ENCODE peak calls at places on chromosomes 7 and 10, in four cellular contexts. W is breast epithelium, X is AG10803, H is brain microvascular endothelial cell. E is an unnamed sample.

GRCh38 chr7:138278601-138279000 is 181.5 kb upstream of the TRIM24 start:
- DNase-seq in H (peak), W (no peak), X (no peak), E (no peak)

GRCh38 chr10:3103646-3104045 is 36.3 kb downstream of the PFKP start:
- DNase-seq in H (no peak), W (no peak), X (no peak), E (no peak)

GRCh38 chr10:96794786-96795733 is 37.0 kb upstream of the LCOR start:
- DNase-seq in W (no peak), X (peak), H (no peak), E (no peak)

GRCh38 chr10:48533951-48534720 is 70.7 kb downstream of the ARHGAP22 start:
- DNase-seq in X (peak), H (no peak), W (no peak), E (no peak)

GRCh38 chr10:131933016-131933694 is 32.3 kb downstream of the PPP2R2D start:
- DNase-seq in X (no peak), H (no peak), W (no peak), E (no peak)

GRCh38 chr7:32204361-32205018 is 134.3 kb upstream of the PDE1C start:
- DNase-seq in H (peak), W (no peak), X (peak), E (peak)

GRCh38 chr10:70923696-70924095 is 35.3 kb upstream of the PCBD1 start:
- DNase-seq in X (no peak), W (no peak), H (no peak), E (no peak)

GRCh38 chr10:90352288-90352687 is 505.6 kb downstream of the HTR7 start:
- DNase-seq in H (peak), X (no peak), W (no peak), E (no peak)

GRCh38 chr10:113076949-113077348 is 126.9 kb downstream of the TCF7L2 start:
- DNase-seq in X (no peak), H (no peak), W (no peak), E (no peak)

GRCh38 chr7:40947546-40947945 is 755.3 kb downstream of the INHBA start:
- DNase-seq in W (no peak), H (no peak), X (no peak), E (no peak)

GRCh38 chr7:7201583-7202374 is 19.4 kb downstream of the C1GALT1 start:
- DNase-seq in W (no peak), H (no peak), X (no peak), E (no peak)

GRCh38 chr10:31064334-31064733 is 32.7 kb upstream of the ZNF438 start:
- DNase-seq in W (no peak), X (peak), H (peak), E (peak)

GRCh38 chr7:50324113-50324512 is 19.6 kb downstream of the IKZF1 start:
- DNase-seq in X (no peak), W (no peak), H (no peak), E (no peak)

GRCh38 chr10:8908013-8908412 is 853.5 kb downstream of the GATA3 start:
- DNase-seq in H (no peak), W (no peak), X (no peak), E (no peak)

GRCh38 chr10:15146366-15146765 is 22.1 kb downstream of the NMT2 start:
- DNase-seq in W (no peak), X (no peak), H (no peak), E (no peak)

GRCh38 chr7:87220734-87221215 is 1.2 kb upstream of the TMEM243 start:
- DNase-seq in W (no peak), X (peak), H (no peak), E (no peak)

GRCh38 chr7:81503321-81503720 is 266.5 kb downstream of the HGF start:
- DNase-seq in W (no peak), X (peak), H (no peak), E (no peak)

GRCh38 chr7:101985646-101986199 is 168.3 kb downstream of the CUX1 start:
- DNase-seq in H (no peak), W (no peak), X (no peak), E (no peak)

GRCh38 chr7:152459724-152460251 is 24.0 kb upstream of the KMT2C start:
- DNase-seq in X (no peak), H (no peak), W (no peak), E (no peak)

GRCh38 chr10:22988581-22989360 is 60.9 kb downstream of the ARMC3 start:
- DNase-seq in W (peak), X (peak), H (peak), E (peak)

GRCh38 chr10:75730847-75731246 is 299.4 kb downstream of the LRMDA start:
- DNase-seq in W (no peak), X (no peak), H (no peak), E (no peak)

GRCh38 chr10:7477538-7478334 is 66.9 kb upstream of the SFMBT2 start:
- DNase-seq in W (no peak), H (no peak), X (no peak), E (no peak)

GRCh38 chr10:44628921-44629320 is 244.0 kb upstream of the CXCL12 start:
- DNase-seq in X (peak), W (no peak), H (peak), E (no peak)

GRCh38 chr10:71837085-71837827 is 13.8 kb downstream of the PSAP start:
- DNase-seq in W (no peak), X (no peak), H (no peak), E (no peak)

GRCh38 chr10:30979956-30980355 is 51.7 kb downstream of the ZNF438 start:
- DNase-seq in W (no peak), X (no peak), H (no peak), E (no peak)

GRCh38 chr10:69467928-69468770 is 16.9 kb downstream of the TSPAN15 start:
- DNase-seq in X (no peak), H (no peak), W (no peak), E (no peak)

GRCh38 chr10:33270971-33271370 is 63.5 kb downstream of the NRP1 start:
- DNase-seq in H (no peak), X (no peak), W (no peak), E (no peak)

GRCh38 chr7:128335730-128336129 is 8.0 kb downstream of the RBM28 start:
- DNase-seq in X (no peak), H (no peak), W (no peak), E (no peak)

GRCh38 chr7:132321387-132321786 is 254.9 kb downstream of the PLXNA4 start:
- DNase-seq in W (no peak), X (peak), H (peak), E (no peak)
- TF ChIP-seq CTCF in W (no peak), X (peak), H (peak), E (no peak)

GRCh38 chr10:115001506-115002381 is 63.7 kb downstream of the TRUB1 start:
- DNase-seq in W (no peak), H (no peak), X (peak), E (no peak)
- H3K4me3 ChIP-seq in W (no peak), H (peak), X (peak), E (no peak)

GRCh38 chr10:81182296-81182695 is 644.6 kb downstream of the SH2D4B start:
- DNase-seq in H (no peak), X (no peak), W (no peak), E (no peak)

GRCh38 chr10:81177651-81178244 is 640.0 kb downstream of the SH2D4B start:
- DNase-seq in X (no peak), W (no peak), H (no peak), E (no peak)

GRCh38 chr10:81179324-81179723 is 641.6 kb downstream of the SH2D4B start:
- DNase-seq in H (no peak), W (no peak), X (no peak), E (no peak)

DNA sequence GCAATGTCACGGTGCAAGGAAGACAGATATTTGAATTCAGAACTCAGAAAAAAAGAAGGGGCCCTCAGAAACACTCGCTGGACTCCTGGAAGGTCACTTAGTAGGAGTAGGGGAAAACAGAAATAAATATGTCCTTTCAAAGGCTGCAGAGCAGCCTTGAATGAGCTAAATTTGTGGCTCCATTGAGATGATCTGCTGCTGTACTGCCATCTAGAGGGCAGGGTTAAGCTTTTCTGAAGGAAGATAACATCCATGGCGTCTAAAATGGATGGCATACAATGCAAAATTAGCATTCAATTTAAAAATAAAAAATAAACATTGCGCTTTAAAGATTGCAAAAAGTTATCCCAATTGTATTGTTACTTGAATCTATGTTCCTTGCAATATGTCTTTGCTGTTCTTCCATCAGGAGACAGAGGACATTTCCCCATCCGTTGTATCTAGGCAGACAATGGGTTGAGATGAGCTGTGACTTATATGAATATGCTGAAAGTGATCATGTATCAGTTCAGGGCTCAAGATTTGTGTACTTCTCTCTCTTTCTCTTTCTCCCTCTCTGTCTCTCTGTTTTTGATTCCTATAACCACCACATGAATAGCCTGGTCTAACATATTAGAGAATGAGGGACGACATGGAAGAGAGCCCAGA is 642.2 kb downstream of the SH2D4B start:
- DNase-seq in W (no peak), X (no peak), H (no peak), E (no peak)
- TF ChIP-seq CTCF in W (no peak), X (no peak), H (peak), E (no peak)

GRCh38 chr7:27166475-27167169 is 1.3 kb upstream of the HOXA9 start:
- DNase-seq in W (no peak), H (no peak), X (no peak), E (no peak)
- H3K4me3 ChIP-seq in W (peak), H (no peak), X (peak), E (peak)

GRCh38 chr7:39695852-39696586 is 72.6 kb downstream of the RALA start:
- DNase-seq in W (no peak), X (peak), H (no peak), E (peak)
- TF ChIP-seq CTCF in W (no peak), X (no peak), H (no peak), E (no peak)